ENCODE peak calls at places on chromosomes 6 and 20, in five cellular contexts. O is A673, Q is heart right ventricle, A is esophagus muscularis mucosa, X is endodermal cell. C is an unnamed sample.

GRCh38 chr6:98657764-98658163 is 176.6 kb upstream of the POU3F2 start:
- DNase-seq in O (peak; percentile 73), Q (no peak), A (no peak), X (peak; percentile 81), C (no peak)

GRCh38 chr6:20211941-20212391 is 303 bp downstream of the MBOAT1 start:
- DNase-seq in O (no peak), Q (no peak), A (peak; percentile 85), X (peak; percentile 86), C (peak; percentile 80)

GRCh38 chr6:113859349-113860164 is 2.4 kb downstream of the MARCKS start:
- DNase-seq in O (no peak), Q (peak; percentile 48), A (no peak), X (peak; percentile 69), C (peak; percentile 37)

GRCh38 chr6:76876922-76877553 is 586.3 kb downstream of the HTR1B start:
- DNase-seq in O (peak; percentile 2), Q (no peak), A (no peak), X (peak; percentile 90), C (peak; percentile 33)

GRCh38 chr6:26554669-26555504 is 16.7 kb downstream of the HMGN4 start:
- DNase-seq in O (peak; percentile 86), Q (no peak), A (no peak), X (peak; percentile 85), C (no peak)

GRCh38 chr6:118240878-118241528 is 307.1 kb upstream of the PLN start:
- DNase-seq in O (no peak), Q (no peak), A (no peak), X (no peak), C (no peak)

GRCh38 chr6:15698474-15698873 is 35.6 kb upstream of the DTNBP1 start:
- DNase-seq in O (no peak), Q (no peak), A (no peak), X (no peak), C (no peak)

GRCh38 chr6:169702640-169703246 is 817 bp downstream of the C6orf120 start:
- DNase-seq in O (peak; percentile 40), Q (peak; percentile 22), A (no peak), X (peak; percentile 80), C (peak; percentile 57)

GRCh38 chr6:105892577-105893262 is 193.4 kb upstream of the PRDM1 start:
- DNase-seq in O (no peak), Q (no peak), A (peak; percentile 53), X (peak; percentile 57), C (no peak)

GRCh38 chr6:1589208-1589607 is 20.5 kb upstream of the FOXC1 start:
- DNase-seq in O (no peak), Q (no peak), A (no peak), X (no peak), C (no peak)

GRCh38 chr20:32743237-32744112 is at the start of gene COMMD7:
- DNase-seq in O (peak; percentile 45), Q (peak; percentile 76), A (no peak), X (peak; percentile 94), C (peak; percentile 41)

GRCh38 chr6:49479308-49480004 is 16.3 kb downstream of the CENPQ start:
- DNase-seq in O (peak; percentile 19), Q (no peak), A (no peak), X (no peak), C (no peak)

GRCh38 chr6:711925-712324 is 19.0 kb upstream of the EXOC2 start:
- DNase-seq in O (peak; percentile 18), Q (no peak), A (no peak), X (no peak), C (no peak)

GRCh38 chr20:48600470-48600945 is 227.3 kb downstream of the PREX1 start:
- DNase-seq in O (no peak), Q (no peak), A (no peak), X (no peak), C (no peak)

GRCh38 chr6:114452785-114453401 is 110.1 kb upstream of the HS3ST5 start:
- DNase-seq in O (no peak), Q (no peak), A (no peak), X (no peak), C (no peak)

GRCh38 chr20:34111057-34111711 is 859 bp downstream of the EIF2S2 start:
- DNase-seq in O (peak; percentile 18), Q (no peak), A (no peak), X (no peak), C (no peak)

GRCh38 chr20:34109442-34109841 is 2.6 kb downstream of the EIF2S2 start:
- DNase-seq in O (no peak), Q (no peak), A (no peak), X (no peak), C (no peak)

GRCh38 chr20:34110025-34111013 is 1.7 kb downstream of the EIF2S2 start:
- DNase-seq in O (peak; percentile 17), Q (no peak), A (no peak), X (no peak), C (no peak)

GRCh38 chr20:34112600-34113061 is 588 bp upstream of the EIF2S2 start:
- DNase-seq in O (peak; percentile 51), Q (no peak), A (no peak), X (no peak), C (peak; percentile 28)

DNA sequence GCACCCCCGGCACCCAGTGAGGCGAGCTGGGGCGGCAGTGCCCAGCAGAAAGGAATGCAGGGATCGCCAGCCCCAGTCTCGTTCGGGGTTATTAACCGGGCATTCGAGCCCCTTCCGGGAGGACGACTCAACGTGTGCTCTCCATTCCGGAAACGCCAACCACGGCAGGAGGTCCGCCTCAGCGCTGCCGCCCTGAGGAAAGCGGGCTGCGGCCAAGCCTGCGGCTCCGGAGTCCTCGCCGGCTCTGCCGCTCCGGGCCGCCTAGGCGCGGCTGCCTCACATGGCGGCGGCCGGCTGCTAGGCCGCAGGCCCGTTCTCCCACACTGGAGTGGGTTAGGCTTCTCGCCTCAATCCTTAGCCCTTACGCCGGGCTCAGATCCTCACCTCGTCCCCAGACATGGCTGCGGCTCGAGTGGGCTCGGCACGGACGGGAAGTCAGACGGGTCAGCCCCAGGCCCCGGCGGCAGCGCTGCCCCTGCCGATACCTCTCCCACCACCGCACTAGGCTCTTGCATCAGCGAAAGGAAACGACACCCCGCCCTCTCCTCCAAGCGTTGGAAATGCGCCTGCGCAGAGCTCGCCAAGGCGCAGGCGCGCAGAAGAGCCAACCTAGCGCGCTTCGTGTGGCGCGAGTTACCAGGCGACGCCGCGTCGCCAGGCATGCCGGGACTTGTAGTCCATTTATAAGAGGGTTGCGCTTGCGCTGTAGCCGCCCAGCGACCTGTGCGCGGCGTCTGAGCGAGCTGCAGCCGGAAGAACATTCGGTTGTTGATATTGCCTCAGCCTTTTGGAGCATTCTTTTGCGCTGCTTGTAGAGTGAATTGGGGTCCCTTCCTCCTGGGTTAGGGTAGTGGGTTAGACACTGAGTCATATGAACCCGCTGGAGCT is at the start of gene EIF2S2:
- DNase-seq in O (peak; percentile 99), Q (peak; percentile 96), A (peak; percentile 99), X (peak; percentile 98), C (peak; percentile 97)
- TF ChIP-seq CTCF in O (no peak), Q (no peak), A (no peak), X (peak; percentile 32), C (no peak)

GRCh38 chr20:58661298-58662141 is 10.4 kb downstream of the STX16 start:
- DNase-seq in O (no peak), Q (no peak), A (peak; percentile 83), X (no peak), C (no peak)
- H3K36me3 ChIP-seq in O (peaks cover 3% of the 10 kb centered on the region), Q (no peaks in the 10 kb centered on the region), A (peaks cover 13% of the 10 kb centered on the region), X (peaks cover 34% of the 10 kb centered on the region), C (peaks cover 27% of the 10 kb centered on the region)

DNA sequence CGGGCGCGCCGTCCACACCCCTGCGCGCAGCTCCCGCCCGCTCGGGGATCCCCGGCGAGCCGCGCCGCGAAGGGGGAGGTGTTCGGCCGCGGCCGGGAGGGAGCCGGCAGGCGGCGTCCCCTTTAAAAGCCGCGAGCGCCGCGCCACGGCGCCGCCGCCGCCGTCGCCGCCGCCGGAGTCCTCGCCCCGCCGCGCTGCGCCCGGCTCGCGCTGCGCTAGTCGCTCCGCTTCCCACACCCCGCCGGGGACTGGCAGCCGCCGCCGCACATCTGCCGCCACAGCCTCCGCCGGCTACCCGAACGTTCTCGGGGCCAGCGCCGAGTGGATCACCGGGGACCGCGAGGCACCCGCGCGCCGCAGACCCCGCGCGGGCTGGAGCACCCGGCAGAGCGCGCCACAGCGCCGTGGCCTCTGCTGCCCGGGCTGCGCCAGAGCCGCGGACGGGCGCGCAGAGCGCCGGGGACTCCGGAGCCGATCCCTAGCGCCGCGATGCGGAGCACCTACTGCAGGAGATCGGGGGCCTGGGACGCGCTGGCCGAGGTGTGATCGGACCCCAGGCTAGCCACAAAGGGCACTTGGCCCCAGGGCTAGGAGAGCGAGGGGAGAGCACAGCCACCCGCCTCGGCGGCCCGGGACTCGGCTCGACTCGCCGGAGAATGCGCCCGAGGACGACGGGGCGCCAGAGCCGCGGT is at the start of gene BMP2:
- DNase-seq in O (peak; percentile 49), Q (peak; percentile 69), A (no peak), X (peak; percentile 82), C (peak; percentile 32)
- H3K4me3 ChIP-seq in O (peak within 1 kb of the TSS; percentile 41), Q (peak within 1 kb of the TSS; percentile 86), A (peak within 1 kb of the TSS; percentile 66), X (peak within 1 kb of the TSS; percentile 92), C (peak within 1 kb of the TSS; percentile 42)

DNA sequence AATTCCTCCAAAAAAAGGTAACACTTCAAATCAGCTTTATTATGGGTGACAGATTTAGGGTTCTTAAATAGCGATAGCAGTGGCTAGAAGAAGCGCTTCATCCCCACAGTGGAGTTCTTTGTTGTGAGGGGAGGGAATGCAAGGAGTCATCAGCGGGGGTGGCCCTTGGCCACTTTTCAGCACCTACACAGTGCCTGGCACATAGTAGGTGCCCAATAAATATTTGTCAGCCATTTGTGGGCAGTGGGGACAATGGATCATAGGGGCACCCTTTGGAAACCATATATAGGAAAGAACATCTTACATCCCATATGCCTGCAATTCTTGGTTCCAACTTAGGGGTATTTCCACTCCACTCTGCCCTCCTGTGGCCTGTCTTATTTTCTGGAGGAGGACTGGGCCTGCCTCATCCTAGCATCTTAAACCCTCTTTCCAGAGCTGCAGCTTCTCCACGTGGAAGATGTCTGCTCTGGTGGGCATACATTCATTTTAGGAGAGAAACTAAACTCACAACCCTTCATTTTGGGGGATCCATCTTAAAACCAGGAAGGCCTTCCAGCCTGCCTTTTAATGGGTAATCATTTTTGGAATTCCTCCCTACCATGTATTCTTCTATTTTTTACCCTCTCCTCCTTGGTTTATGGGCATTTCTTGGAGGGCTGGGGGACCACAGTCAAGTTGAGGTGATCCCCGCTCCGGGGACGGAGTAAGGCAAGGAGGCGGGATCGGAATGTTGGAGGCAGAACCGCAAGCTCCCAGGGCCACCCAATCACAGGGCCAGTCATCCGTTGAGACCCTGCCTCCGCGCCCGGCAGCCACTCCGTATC is 2.6 kb upstream of the GPSM3 start:
- DNase-seq in O (peak; percentile 76), Q (no peak), A (no peak), X (peak; percentile 71), C (peak; percentile 74)
- TF ChIP-seq CTCF in O (peak; percentile 60), Q (no peak), A (peak; percentile 44), X (peak; percentile 70), C (peak; percentile 76)

DNA sequence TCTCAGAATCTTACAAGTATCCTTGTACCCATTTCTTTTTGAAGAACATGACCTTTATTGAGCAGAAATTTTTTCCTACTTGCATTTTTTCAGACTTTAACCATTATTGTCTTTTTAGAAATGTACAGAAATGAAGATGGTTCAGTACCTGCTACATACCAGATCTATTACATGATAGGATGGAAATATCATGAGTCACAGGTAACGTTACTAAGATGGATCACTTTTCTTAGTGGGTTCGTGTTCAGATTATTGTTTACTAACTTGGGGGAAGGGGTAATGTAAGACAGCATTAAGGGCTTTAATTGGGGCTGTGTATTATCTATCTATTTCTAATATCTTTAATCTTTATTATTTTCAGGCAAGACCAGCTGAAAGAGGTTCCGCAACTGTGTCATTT is 31.9 kb downstream of the NDUFAF5 start:
- DNase-seq in O (no peak), Q (no peak), A (no peak), X (no peak), C (no peak)
- H3K36me3 ChIP-seq in O (peaks cover 63% of the 10 kb centered on the region), Q (peaks cover 36% of the 10 kb centered on the region), A (peaks cover 60% of the 10 kb centered on the region), X (peaks cover 46% of the 10 kb centered on the region), C (peaks cover 59% of the 10 kb centered on the region)